ENCODE peak calls at places on chromosomes 4 and X, in four cellular contexts. C is CD8-positive, alpha-beta T cell; K is right atrium auricular region; H is mammary epithelial cell. Z is an unnamed sample. For H3K36me3 and H3K27me3, the result is how much of the 10 kb centered on the place peaks cover.

GRCh38 chr4:102787944-102788343 is 27.2 kb upstream of the MANBA start:
- DNase-seq in C (no peak), K (no peak), H (no peak), Z (no peak)

GRCh38 chrX:46686003-46686645 is 72.8 kb downstream of the SLC9A7 start:
- DNase-seq in C (peak), K (no peak), H (peak), Z (peak)

GRCh38 chr4:152360045-152360410 is 175.9 kb downstream of the FBXW7 start:
- DNase-seq in C (no peak), K (no peak), H (no peak), Z (no peak)

GRCh38 chrX:3527166-3527565 is 180.7 kb upstream of the MXRA5 start:
- DNase-seq in C (no peak), K (no peak), H (no peak), Z (no peak)

GRCh38 chr4:5366421-5366820 is 315.1 kb downstream of the STK32B start:
- DNase-seq in C (no peak), K (no peak), H (peak), Z (no peak)

GRCh38 chrX:44431206-44431605 is 87.7 kb upstream of the EFHC2 start:
- DNase-seq in C (no peak), K (no peak), H (peak), Z (no peak)

GRCh38 chr4:150510176-150510875 is 71.6 kb upstream of the MAB21L2 start:
- DNase-seq in C (no peak), K (no peak), H (peak), Z (no peak)

GRCh38 chr4:48905363-48906015 is 1.1 kb downstream of the OCIAD2 start:
- DNase-seq in C (no peak), K (no peak), H (peak), Z (peak)

GRCh38 chr4:56799291-56799823 is 22.1 kb downstream of the SPINK2 start:
- DNase-seq in C (no peak), K (no peak), H (no peak), Z (no peak)

GRCh38 chr4:123746981-123747380 is 350.4 kb downstream of the SPRY1 start:
- DNase-seq in C (no peak), K (no peak), H (no peak), Z (peak)

GRCh38 chr4:152308925-152309324 is 227.0 kb downstream of the FBXW7 start:
- DNase-seq in C (no peak), K (no peak), H (no peak), Z (no peak)

GRCh38 chr4:8472689-8473197 is 32.2 kb downstream of the TRMT44 start:
- DNase-seq in C (no peak), K (no peak), H (no peak), Z (no peak)

GRCh38 chr4:26787461-26788340 is 72.9 kb upstream of the STIM2 start:
- DNase-seq in C (peak), K (no peak), H (peak), Z (peak)
- H3K4me3 ChIP-seq in C (no peak), K (no peak), H (no peak), Z (no peak)

GRCh38 chr4:156764846-156765245 is 206.8 kb downstream of the PDGFC start:
- DNase-seq in C (no peak), K (no peak), H (no peak), Z (no peak)

GRCh38 chr4:156763511-156763910 is 208.1 kb downstream of the PDGFC start:
- DNase-seq in C (no peak), K (no peak), H (no peak), Z (no peak)

GRCh38 chr4:156762851-156763250 is 208.7 kb downstream of the PDGFC start:
- DNase-seq in C (no peak), K (no peak), H (no peak), Z (no peak)

GRCh38 chr4:156765277-156765676 is 206.3 kb downstream of the PDGFC start:
- DNase-seq in C (no peak), K (no peak), H (no peak), Z (no peak)

DNA sequence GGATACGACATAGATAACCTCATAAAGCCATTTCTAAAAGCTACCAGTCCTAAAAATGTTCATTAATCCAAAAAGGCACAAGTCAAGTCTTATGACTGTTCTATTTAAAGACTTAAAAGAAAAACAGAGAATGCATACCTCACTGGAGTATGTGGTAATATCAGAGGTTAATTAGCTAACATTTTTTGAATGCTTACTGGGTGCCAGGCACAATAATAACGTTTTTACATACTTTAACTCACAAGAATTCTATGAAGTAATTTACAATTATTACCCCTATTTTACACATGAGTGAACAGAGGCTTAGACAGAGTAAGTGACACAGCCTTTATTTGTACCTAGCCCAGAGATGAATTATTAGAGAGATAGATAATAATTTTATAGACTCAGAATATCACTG is 207.5 kb downstream of the PDGFC start:
- DNase-seq in C (no peak), K (no peak), H (peak), Z (no peak)
- H3K36me3 ChIP-seq in C (under half), K (under half), H (under half), Z (under half)

GRCh38 chr4:168884251-168885124 is 125.6 kb downstream of the CBR4 start:
- DNase-seq in C (no peak), K (no peak), H (no peak), Z (no peak)

GRCh38 chr4:168881754-168882153 is 128.3 kb downstream of the CBR4 start:
- DNase-seq in C (no peak), K (no peak), H (peak), Z (no peak)

GRCh38 chr4:168882650-168883233 is 127.3 kb downstream of the CBR4 start:
- DNase-seq in C (no peak), K (no peak), H (peak), Z (no peak)

GRCh38 chr4:168885416-168885815 is 124.6 kb downstream of the CBR4 start:
- DNase-seq in C (no peak), K (no peak), H (no peak), Z (no peak)

GRCh38 chr4:168883513-168883912 is 126.5 kb downstream of the CBR4 start:
- DNase-seq in C (no peak), K (no peak), H (no peak), Z (no peak)
- H3K27me3 ChIP-seq in C (under half), K (under half), H (under half), Z (under half)

DNA sequence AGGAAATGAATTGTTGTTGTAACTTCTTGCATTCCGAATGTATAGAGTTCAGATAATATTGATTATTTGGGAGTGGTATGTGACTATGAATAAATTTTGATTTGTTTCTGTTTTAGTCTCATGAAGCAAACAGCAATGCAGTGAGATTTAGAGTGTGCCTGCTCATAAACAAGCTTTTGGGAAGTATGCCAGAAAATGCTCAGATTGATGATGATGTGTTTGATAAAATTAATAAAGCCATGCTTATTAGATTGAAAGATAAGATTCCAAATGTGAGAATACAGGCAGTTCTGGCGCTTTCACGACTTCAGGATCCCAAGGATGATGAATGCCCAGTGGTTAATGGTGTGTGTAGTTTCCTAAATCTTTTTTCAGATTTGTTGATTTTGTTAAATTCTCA is 2.0 kb downstream of the NCAPG start:
- DNase-seq in C (no peak), K (no peak), H (no peak), Z (no peak)
- H3K4me3 ChIP-seq in C (no peak), K (no peak), H (peak), Z (no peak)

GRCh38 chrX:73841337-73841736 is 278.3 kb downstream of the CHIC1 start:
- DNase-seq in C (no peak), K (no peak), H (no peak), Z (no peak)

GRCh38 chrX:73838123-73838522 is 275.1 kb downstream of the CHIC1 start:
- DNase-seq in C (no peak), K (no peak), H (no peak), Z (no peak)

GRCh38 chrX:73839152-73839551 is 276.2 kb downstream of the CHIC1 start:
- DNase-seq in C (no peak), K (no peak), H (no peak), Z (no peak)

GRCh38 chrX:73842541-73843234 is 279.7 kb downstream of the CHIC1 start:
- DNase-seq in C (no peak), K (no peak), H (no peak), Z (no peak)

DNA sequence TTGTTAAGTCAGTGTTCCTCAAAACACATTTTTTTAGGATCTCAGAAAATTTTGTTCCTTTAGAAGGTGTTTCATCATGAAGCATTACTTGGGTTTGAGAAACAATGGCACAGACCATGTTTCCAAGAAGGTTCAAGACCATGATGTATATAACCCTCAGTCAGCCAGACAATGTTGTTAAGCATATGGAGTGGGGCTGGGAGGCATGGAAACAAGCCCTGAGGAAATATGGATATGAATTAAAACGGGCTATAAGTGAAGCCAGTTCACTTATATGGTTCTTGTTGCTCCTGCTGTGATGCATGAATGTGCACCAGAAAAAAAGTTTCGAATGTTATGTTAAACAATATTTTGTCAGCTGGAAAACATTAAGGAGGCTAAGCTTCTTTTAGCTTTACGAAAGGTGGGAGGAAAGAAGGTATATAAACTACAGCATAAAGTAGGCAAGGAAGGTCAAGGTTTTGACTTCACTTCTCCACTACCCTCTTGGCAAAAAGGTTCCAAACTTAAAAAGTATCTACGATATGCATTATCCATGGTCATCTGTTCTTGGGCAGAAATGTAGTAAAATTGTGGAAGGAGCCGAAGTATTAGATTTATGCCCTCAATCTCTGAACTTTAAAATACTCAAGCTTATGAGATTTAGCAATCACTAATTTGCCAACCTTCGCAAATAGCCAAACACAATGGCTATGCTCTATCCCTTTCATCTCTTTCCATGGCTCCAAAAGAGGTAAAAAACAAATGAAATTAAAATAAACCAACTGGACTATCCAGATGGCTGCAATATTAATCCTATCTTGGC is 277.3 kb downstream of the CHIC1 start:
- DNase-seq in C (no peak), K (no peak), H (no peak), Z (no peak)
- H3K36me3 ChIP-seq in C (under half), K (under half), H (under half), Z (under half)

Z was measured in H7.